ENCODE peak calls at places on chromosome X, in five cellular contexts. X, A, Q, F and C are unnamed samples.

GRCh38 chrX:150062292-150063137 is 124.2 kb upstream of the EOLA2 start:
- DNase-seq in X (no peak), A (no peak), Q (no peak), F (no peak), C (no peak)

GRCh38 chrX:275967-276587 is 5.1 kb upstream of the PLCXD1 start:
- DNase-seq in X (peak; percentile 54), A (peak; percentile 31), Q (no peak), F (peak; percentile 30), C (no peak)

GRCh38 chrX:155893513-155893912 is 12.4 kb downstream of the VAMP7 start:
- DNase-seq in X (no peak), A (no peak), Q (no peak), F (no peak), C (no peak)

GRCh38 chrX:153384390-153384789 is 16.8 kb downstream of the PNMA6E start:
- DNase-seq in X (no peak), A (no peak), Q (no peak), F (no peak), C (no peak)

GRCh38 chrX:154049209-154050112 is 29.8 kb upstream of the IRAK1 start:
- DNase-seq in X (no peak), A (no peak), Q (no peak), F (no peak), C (no peak)

GRCh38 chrX:69109706-69110635 is 55.3 kb downstream of the PJA1 start:
- DNase-seq in X (no peak), A (no peak), Q (no peak), F (no peak), C (no peak)

GRCh38 chrX:122567911-122568310 is 616.2 kb upstream of the GRIA3 start:
- DNase-seq in X (no peak), A (no peak), Q (no peak), F (no peak), C (no peak)

GRCh38 chrX:139828830-139829229 is 104.0 kb downstream of the ATP11C start:
- DNase-seq in X (no peak), A (no peak), Q (no peak), F (no peak), C (no peak)

GRCh38 chrX:21698274-21698673 is 40.1 kb upstream of the KLHL34 start:
- DNase-seq in X (peak; percentile 28), A (no peak), Q (no peak), F (no peak), C (no peak)

GRCh38 chrX:10350991-10351390 is 194.2 kb downstream of the CLCN4 start:
- DNase-seq in X (no peak), A (no peak), Q (no peak), F (no peak), C (no peak)

GRCh38 chrX:96004386-96004785 is 680.3 kb upstream of the DIAPH2 start:
- DNase-seq in X (no peak), A (no peak), Q (no peak), F (no peak), C (no peak)